ENCODE peak calls at places on chromosomes 5 and 9, in seven cellular contexts. K is H9, U is mesendoderm, Y is H1, E is mesenchymal stem cell, L is IMR-90, M is trophoblast cell. C is an unnamed sample.

GRCh38 chr9:13264788-13265187 is 14.7 kb downstream of the MPDZ start:
- DNase-seq in K (no peak), U (no peak), Y (no peak), E (no peak), L (no peak), M (peak), C (no peak)

GRCh38 chr9:110133608-110134214 is 74.2 kb downstream of the C9orf152 start:
- DNase-seq in K (no peak), U (no peak), Y (no peak), E (peak), L (peak), M (peak), C (no peak)

GRCh38 chr5:116576043-116576713 is 1.6 kb upstream of the SEMA6A start:
- DNase-seq in K (peak), U (peak), Y (peak), E (peak), L (peak), M (peak), C (peak)

GRCh38 chr5:127508644-127509373 is 8.6 kb upstream of the PRRC1 start:
- DNase-seq in K (no peak), U (no peak), Y (no peak), E (no peak), L (no peak), M (no peak), C (no peak)

GRCh38 chr5:68169898-68170297 is 45.7 kb upstream of the PIK3R1 start:
- DNase-seq in K (no peak), U (peak), Y (no peak), E (peak), L (no peak), M (no peak), C (peak)

GRCh38 chr5:152593388-152593787 is 188.3 kb upstream of the NMUR2 start:
- DNase-seq in K (no peak), U (peak), Y (no peak), E (no peak), L (no peak), M (no peak), C (no peak)

GRCh38 chr5:149646564-149646963 is 65.3 kb downstream of the ARHGEF37 start:
- DNase-seq in K (no peak), U (no peak), Y (no peak), E (no peak), L (peak), M (peak), C (no peak)

GRCh38 chr5:97545856-97546570 is 363.0 kb upstream of the RIOK2 start:
- DNase-seq in K (no peak), U (peak), Y (no peak), E (no peak), L (peak), M (no peak), C (no peak)

GRCh38 chr5:81428866-81429265 is 34.9 kb upstream of the ACOT12 start:
- DNase-seq in K (no peak), U (no peak), Y (no peak), E (peak), L (no peak), M (no peak), C (no peak)

GRCh38 chr5:173301695-173302545 is 26.3 kb downstream of the STC2 start:
- DNase-seq in K (no peak), U (no peak), Y (no peak), E (no peak), L (no peak), M (no peak), C (peak)

GRCh38 chr5:16916262-16916878 is 19.7 kb downstream of the MYO10 start:
- DNase-seq in K (no peak), U (no peak), Y (no peak), E (peak), L (peak), M (peak), C (no peak)

GRCh38 chr5:142151436-142152382 is 43.1 kb downstream of the NDFIP1 start:
- DNase-seq in K (no peak), U (peak), Y (no peak), E (peak), L (peak), M (peak), C (peak)

GRCh38 chr5:56075361-56075760 is 80.6 kb upstream of the IL6ST start:
- DNase-seq in K (no peak), U (no peak), Y (no peak), E (peak), L (peak), M (no peak), C (no peak)

GRCh38 chr9:122265265-122265900 is 701 bp downstream of the MRRF start:
- DNase-seq in K (peak), U (peak), Y (no peak), E (peak), L (peak), M (peak), C (no peak)

GRCh38 chr9:124503713-124504529 is 3.3 kb downstream of the NR5A1 start:
- DNase-seq in K (no peak), U (no peak), Y (peak), E (peak), L (no peak), M (no peak), C (no peak)

GRCh38 chr9:110156902-110157301 is 51.1 kb downstream of the C9orf152 start:
- DNase-seq in K (no peak), U (no peak), Y (no peak), E (peak), L (no peak), M (no peak), C (no peak)

GRCh38 chr9:115593587-115594091 is 475.7 kb upstream of the TNC start:
- DNase-seq in K (peak), U (peak), Y (peak), E (peak), L (peak), M (peak), C (peak)

GRCh38 chr9:1210954-1211353 is 160.8 kb downstream of the DMRT2 start:
- DNase-seq in K (no peak), U (no peak), Y (no peak), E (no peak), L (no peak), M (peak), C (no peak)

GRCh38 chr9:130497139-130497538 is 52.4 kb downstream of the ASS1 start:
- DNase-seq in K (no peak), U (no peak), Y (no peak), E (no peak), L (no peak), M (no peak), C (no peak)
- H3K18ac ChIP-seq in K (no peak), U (no peak), Y (no peak), E (no peak), L (no peak), M (no peak), C (no peak)

GRCh38 chr5:43815504-43815903 is 212.5 kb downstream of the NNT start:
- DNase-seq in K (no peak), U (peak), Y (no peak), E (no peak), L (no peak), M (no peak), C (no peak)
- H3K18ac ChIP-seq in K (no peak), U (no peak), Y (no peak), E (no peak), L (no peak), M (no peak), C (no peak)

DNA sequence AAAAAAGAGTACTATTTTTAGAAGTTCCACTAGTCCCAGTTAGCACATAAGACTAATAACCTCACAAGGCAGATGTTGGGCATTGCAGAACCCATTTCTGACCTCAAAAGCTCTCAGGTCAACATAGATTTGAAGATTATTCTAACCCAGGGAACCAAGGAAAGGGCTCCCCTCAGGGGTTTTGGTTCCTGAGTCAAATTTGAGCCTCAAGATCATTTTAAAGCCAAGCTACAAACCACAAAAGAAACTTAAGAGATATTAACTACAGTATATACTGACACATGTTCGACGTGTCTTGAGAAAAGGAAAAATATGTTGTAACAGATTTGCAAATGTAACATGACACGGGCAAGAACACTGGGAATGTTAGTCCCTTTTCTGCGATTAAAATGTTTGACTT is 88.6 kb downstream of the GNAQ start:
- DNase-seq in K (no peak), U (no peak), Y (no peak), E (peak), L (no peak), M (peak), C (no peak)
- H3K18ac ChIP-seq in K (no peak), U (no peak), Y (no peak), E (no peak), L (no peak), M (no peak), C (no peak)

GRCh38 chr5:12016149-12016740 is 112.0 kb upstream of the CTNND2 start:
- DNase-seq in K (peak), U (peak), Y (peak), E (peak), L (no peak), M (peak), C (no peak)
- H3K18ac ChIP-seq in K (no peak), U (no peak), Y (no peak), E (no peak), L (no peak), M (no peak), C (no peak)

GRCh38 chr9:69065660-69066059 is 30.1 kb downstream of the FXN start:
- DNase-seq in K (no peak), U (no peak), Y (no peak), E (no peak), L (no peak), M (no peak), C (no peak)

GRCh38 chr9:69066955-69067354 is 31.4 kb downstream of the FXN start:
- DNase-seq in K (peak), U (peak), Y (peak), E (no peak), L (no peak), M (no peak), C (no peak)

GRCh38 chr9:69071059-69071458 is 35.5 kb downstream of the FXN start:
- DNase-seq in K (no peak), U (no peak), Y (no peak), E (no peak), L (no peak), M (no peak), C (no peak)

GRCh38 chr9:69073103-69073502 is 37.6 kb downstream of the FXN start:
- DNase-seq in K (no peak), U (no peak), Y (no peak), E (no peak), L (no peak), M (no peak), C (no peak)

DNA sequence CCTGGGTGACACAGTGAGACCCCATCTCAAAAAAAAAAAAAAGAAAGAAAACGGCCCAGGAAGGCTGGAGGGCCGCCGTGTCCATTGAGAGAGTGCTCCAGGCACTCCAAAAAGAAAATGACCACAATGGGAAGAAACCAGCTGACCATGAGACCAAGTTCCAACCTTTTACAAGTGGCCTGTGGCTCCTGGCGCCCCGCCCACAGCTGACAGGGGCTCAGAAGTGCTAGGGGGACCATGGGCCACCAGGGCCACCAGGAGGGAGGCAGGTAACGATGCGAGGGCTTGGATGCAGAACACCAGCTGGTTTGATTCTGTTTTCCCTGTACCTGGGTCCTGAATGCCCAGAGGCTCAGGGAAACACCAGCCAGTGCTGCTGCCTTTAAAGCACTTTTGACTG is 34.6 kb downstream of the FXN start:
- DNase-seq in K (no peak), U (no peak), Y (no peak), E (no peak), L (no peak), M (no peak), C (no peak)
- H3K18ac ChIP-seq in K (no peak), U (no peak), Y (no peak), E (no peak), L (no peak), M (no peak), C (no peak)

C was measured in neuronal stem cell.